ENCODE peak calls at places on chromosome 1, in five cellular contexts. A, B, T, J and L are unnamed samples.

GRCh38 chr1:187922255-187922654 is 1093.5 kb downstream of the PLA2G4A start:
- DNase-seq in A (no peak), J (no peak), T (no peak), B (no peak), L (no peak)

GRCh38 chr1:200610846-200611245 is 9.7 kb downstream of the KIF14 start:
- DNase-seq in J (no peak), A (no peak), T (peak; percentile 75), B (no peak), L (no peak)

GRCh38 chr1:41648230-41648629 is 163.7 kb upstream of the EDN2 start:
- DNase-seq in A (no peak), T (no peak), B (no peak), J (no peak), L (no peak)

GRCh38 chr1:54548389-54549044 is 489 bp downstream of the ACOT11 start:
- DNase-seq in J (no peak), T (no peak), B (no peak), A (no peak), L (no peak)

GRCh38 chr1:31765041-31765467 is 914 bp upstream of the ADGRB2 start:
- DNase-seq in J (no peak), B (no peak), T (peak; percentile 34), A (no peak), L (no peak)

GRCh38 chr1:225484657-225485606 is 57.1 kb upstream of the LBR start:
- DNase-seq in T (no peak), B (no peak), J (no peak), A (no peak), L (no peak)

GRCh38 chr1:96364576-96364975 is 357.0 kb upstream of the PTBP2 start:
- DNase-seq in A (peak; percentile 32), T (peak; percentile 66), J (no peak), B (no peak), L (no peak)

GRCh38 chr1:27113861-27114260 is 41.1 kb downstream of the SLC9A1 start:
- DNase-seq in A (no peak), J (no peak), B (no peak), T (no peak), L (no peak)

GRCh38 chr1:195851804-195852203 is 756.4 kb downstream of the KCNT2 start:
- DNase-seq in A (peak; percentile 12), J (no peak), T (no peak), B (no peak), L (no peak)